ENCODE peak calls at places on chromosomes 11 and 22, in six cellular contexts. D is fibroblast of mammary gland, K is esophagus squamous epithelium, B is suprapubic skin, N is astrocyte of the cerebellum, S is BE2C. L is an unnamed sample.

GRCh38 chr11:6895010-6895409 is 2.7 kb upstream of the OR2D2 start:
- DNase-seq in S (no peak), K (no peak), N (no peak), D (no peak), B (no peak), L (no peak)

GRCh38 chr11:29751618-29752017 is 265.2 kb downstream of the KCNA4 start:
- DNase-seq in D (peak; percentile 24), S (no peak), K (no peak), N (no peak), B (no peak), L (no peak)

GRCh38 chr22:20093437-20093836 is 13.4 kb downstream of the DGCR8 start:
- DNase-seq in D (no peak), K (no peak), B (no peak), N (no peak), S (no peak), L (no peak)

GRCh38 chr22:37747090-37747714 is 50.4 kb downstream of the TRIOBP start:
- DNase-seq in B (no peak), N (no peak), K (no peak), D (peak; percentile 71), S (no peak), L (no peak)

GRCh38 chr11:69376155-69377028 is 82.4 kb downstream of the MYEOV start:
- DNase-seq in B (peak; percentile 57), S (peak; percentile 5), N (no peak), K (no peak), D (no peak), L (no peak)

GRCh38 chr22:30546616-30547015 is at the start of gene SEC14L6:
- DNase-seq in B (no peak), D (no peak), N (no peak), K (no peak), S (no peak), L (no peak)

GRCh38 chr22:20581503-20582170 is 74.2 kb downstream of the MED15 start:
- DNase-seq in S (no peak), N (no peak), D (no peak), B (no peak), K (no peak), L (no peak)

GRCh38 chr11:73916435-73916834 is 34.4 kb upstream of the DNAJB13 start:
- DNase-seq in N (no peak), K (no peak), D (peak; percentile 43), B (no peak), S (no peak), L (no peak)

GRCh38 chr22:46946383-46946965 is 184.0 kb downstream of the TBC1D22A start:
- DNase-seq in D (no peak), N (no peak), B (no peak), K (no peak), S (no peak), L (no peak)

GRCh38 chr22:26535499-26535898 is 23.2 kb upstream of the TFIP11 start:
- DNase-seq in B (no peak), D (no peak), S (no peak), N (no peak), K (no peak), L (no peak)

GRCh38 chr22:34975721-34976120 is 90.2 kb upstream of the ISX start:
- DNase-seq in S (no peak), K (no peak), N (no peak), B (no peak), D (no peak), L (no peak)

GRCh38 chr11:73152086-73152853 is 10.2 kb upstream of the FCHSD2 start:
- DNase-seq in K (no peak), N (no peak), S (no peak), B (no peak), D (no peak), L (no peak)

GRCh38 chr22:44587004-44587793 is 89.2 kb upstream of the RTL6 start:
- DNase-seq in S (peak; percentile 14), K (no peak), D (no peak), B (no peak), N (peak; percentile 32), L (no peak)

GRCh38 chr11:35785287-35786167 is 123.0 kb downstream of the TRIM44 start:
- DNase-seq in B (no peak), D (no peak), S (no peak), K (no peak), N (no peak), L (no peak)

GRCh38 chr11:124758355-124759267 is 3.5 kb downstream of the ESAM start:
- DNase-seq in S (peak; percentile 84), N (no peak), B (peak; percentile 85), K (no peak), D (peak; percentile 56), L (peak; percentile 5)

GRCh38 chr22:29004647-29005371 is 56.8 kb downstream of the C22orf31 start:
- DNase-seq in D (no peak), K (no peak), B (no peak), N (peak; percentile 18), S (peak; percentile 55), L (no peak)

GRCh38 chr11:69949327-69949726 is 128.8 kb upstream of the ANO1 start:
- DNase-seq in D (peak; percentile 34), B (no peak), K (no peak), N (peak; percentile 52), S (peak; percentile 6), L (no peak)

GRCh38 chr11:8352852-8353505 is 89.3 kb upstream of the LMO1 start:
- DNase-seq in K (no peak), S (no peak), B (no peak), D (peak; percentile 14), N (no peak), L (no peak)

GRCh38 chr11:36216061-36216615 is 73.1 kb downstream of the COMMD9 start:
- DNase-seq in B (no peak), S (no peak), N (no peak), D (no peak), K (no peak), L (no peak)

GRCh38 chr22:42091446-42091764 is 833 bp upstream of the NDUFA6 start:
- DNase-seq in K (no peak), B (no peak), N (no peak), D (no peak), S (no peak), L (no peak)

GRCh38 chr11:100823360-100823759 is 136.3 kb downstream of the ARHGAP42 start:
- DNase-seq in N (peak; percentile 26), K (no peak), S (no peak), D (peak; percentile 90), B (no peak), L (peak; percentile 60)

GRCh38 chr11:3124821-3125220 is 40.3 kb downstream of the OSBPL5 start:
- DNase-seq in N (no peak), K (no peak), S (no peak), B (no peak), D (no peak), L (no peak)

GRCh38 chr11:88175004-88175706 is at the start of gene RAB38:
- DNase-seq in B (peak; percentile 77), K (no peak), S (peak; percentile 44), D (no peak), N (no peak), L (no peak)

GRCh38 chr11:59857444-59858434 is 8.5 kb downstream of the TCN1 start:
- DNase-seq in D (no peak), K (no peak), N (no peak), S (no peak), B (no peak), L (no peak)

GRCh38 chr22:48717076-48717810 is 1110.4 kb downstream of the BRD1 start:
- DNase-seq in B (no peak), K (no peak), D (no peak), S (no peak), N (no peak), L (no peak)

DNA sequence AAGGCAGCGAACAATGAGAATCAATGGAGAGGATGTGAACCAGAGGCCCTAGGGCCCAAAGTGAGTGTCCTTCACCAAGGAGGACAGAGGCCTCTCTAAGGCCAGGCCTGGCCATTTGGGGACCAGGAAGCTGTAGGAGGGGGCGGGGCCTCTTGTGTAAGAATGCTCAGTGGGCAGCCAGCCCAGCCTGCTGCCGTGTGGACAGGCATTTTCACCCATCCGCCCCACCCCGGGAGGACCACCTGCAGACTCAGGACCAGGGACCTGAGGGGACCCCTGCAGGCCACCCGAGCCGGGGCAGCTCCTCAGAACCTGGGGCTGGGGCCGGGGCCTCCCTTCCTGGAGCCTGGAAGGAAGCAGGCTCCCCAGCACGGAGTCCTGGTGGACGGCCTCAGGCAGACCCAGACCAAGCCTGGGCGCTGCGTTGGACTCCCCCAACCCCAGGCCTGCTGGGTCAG is 1.7 kb upstream of the TRABD start:
- DNase-seq in N (no peak), B (no peak), D (peak; percentile 46), K (no peak), S (no peak), L (peak; percentile 23)
- TF ChIP-seq CTCF in N (no peak), B (no peak), D (no peak), K (no peak), S (no peak), L (no peak)

GRCh38 chr11:115787302-115787701 is 283.1 kb upstream of the CADM1 start:
- DNase-seq in N (no peak), S (no peak), B (no peak), D (no peak), K (no peak), L (no peak)
- TF ChIP-seq CTCF in N (no peak), S (no peak), B (no peak), D (no peak), K (no peak), L (no peak)

GRCh38 chr11:82818399-82819043 is 81.7 kb downstream of the PRCP start:
- DNase-seq in N (no peak), B (no peak), S (no peak), K (no peak), D (no peak), L (no peak)
- TF ChIP-seq CTCF in N (no peak), B (no peak), S (peak; percentile 31), K (no peak), D (no peak), L (no peak)

DNA sequence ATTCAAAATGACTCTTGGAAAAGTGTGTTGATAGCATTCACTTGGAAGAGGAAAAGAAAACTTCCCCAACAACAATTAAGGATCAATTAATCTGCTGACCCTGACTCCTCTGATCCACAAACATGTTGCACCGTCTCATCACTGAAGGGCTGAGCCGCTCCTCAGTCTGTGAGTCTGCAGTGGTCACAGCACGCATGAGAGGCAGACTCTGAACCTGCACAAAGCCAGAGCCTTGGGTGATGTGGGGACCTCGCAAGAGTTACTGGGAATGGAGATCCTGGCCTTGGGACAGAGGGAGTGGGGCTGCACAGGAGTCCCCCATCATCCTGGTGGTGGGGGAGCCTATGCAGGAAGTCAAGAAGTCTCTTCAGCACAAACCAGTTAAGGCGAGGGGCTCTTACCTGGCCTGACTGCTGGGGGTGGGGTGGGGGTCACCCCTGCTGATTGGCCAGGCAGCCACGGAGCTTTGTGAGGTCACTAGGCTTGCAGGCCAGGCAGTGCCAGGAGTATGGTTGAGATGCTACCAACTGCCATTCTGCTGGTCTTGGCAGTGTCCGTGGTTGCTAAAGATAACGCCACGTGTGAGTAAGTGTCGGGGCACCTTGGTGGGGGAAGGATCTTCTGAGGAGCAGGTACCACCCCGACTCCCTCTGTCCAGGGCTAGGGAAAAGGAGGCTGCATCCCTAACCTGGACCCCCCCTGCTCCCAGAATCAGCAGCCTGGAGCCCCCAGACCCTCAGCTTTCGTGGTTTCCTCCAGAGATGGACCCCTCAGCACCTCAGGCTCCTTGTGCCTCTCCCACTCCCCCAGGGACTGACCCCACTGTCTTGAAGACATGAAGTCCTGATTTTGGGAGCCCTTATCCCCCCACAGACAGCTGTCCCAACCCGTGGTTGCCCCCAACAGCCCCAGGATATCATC is at the start of gene ACR:
- DNase-seq in K (no peak), N (no peak), B (no peak), D (no peak), S (no peak), L (no peak)
- TF ChIP-seq CTCF in K (no peak), N (no peak), B (no peak), D (no peak), S (no peak), L (no peak)

L was measured in AG09319.